ENCODE peak calls at places on chromosomes 6 and 20, in seven cellular contexts. One of them, this sample, is unnamed.

GRCh38 chr20:34562643-34563042 is 4.1 kb downstream of the MAP1LC3A start:
- DNase-seq in activated B cell treated with CpG ODN at 0.5 μM for 24 hours: no peak
- DNase-seq in activated effector memory CD4-positive, alpha-beta T cell treated with anti-CD3 and anti-CD28 coated beads, Interleukin-2, amount 50 U/mL, for 16 hours: no peak
- DNase-seq in stimulated activated CD8-positive, alpha-beta memory T cell treated with anti-CD3 and anti-CD28 coated beads, Interleukin-15, amount 100 ng/mL, for 24 hours: no peak
- DNase-seq in epithelial cell of esophagus: no peak
- DNase-seq in WTC11: peak; percentile 53
- DNase-seq in amygdala: no peak
- DNase-seq in this sample: no peak

GRCh38 chr20:13286600-13286999 is 65.5 kb downstream of the ISM1 start:
- DNase-seq in activated B cell treated with CpG ODN at 0.5 μM for 24 hours: no peak
- DNase-seq in stimulated activated CD8-positive, alpha-beta memory T cell treated with anti-CD3 and anti-CD28 coated beads, Interleukin-15, amount 100 ng/mL, for 24 hours: no peak
- DNase-seq in amygdala: no peak
- DNase-seq in epithelial cell of esophagus: peak; percentile 97
- DNase-seq in activated effector memory CD4-positive, alpha-beta T cell treated with anti-CD3 and anti-CD28 coated beads, Interleukin-2, amount 50 U/mL, for 16 hours: no peak
- DNase-seq in WTC11: no peak
- DNase-seq in this sample: no peak

GRCh38 chr6:72968704-72969103 is 256.6 kb downstream of the KHDC1L start:
- DNase-seq in activated B cell treated with CpG ODN at 0.5 μM for 24 hours: no peak
- DNase-seq in WTC11: no peak
- DNase-seq in amygdala: no peak
- DNase-seq in activated effector memory CD4-positive, alpha-beta T cell treated with anti-CD3 and anti-CD28 coated beads, Interleukin-2, amount 50 U/mL, for 16 hours: no peak
- DNase-seq in stimulated activated CD8-positive, alpha-beta memory T cell treated with anti-CD3 and anti-CD28 coated beads, Interleukin-15, amount 100 ng/mL, for 24 hours: no peak
- DNase-seq in epithelial cell of esophagus: peak; percentile 95
- DNase-seq in this sample: no peak

GRCh38 chr6:168527451-168528210 is 86.6 kb downstream of the SMOC2 start:
- DNase-seq in stimulated activated CD8-positive, alpha-beta memory T cell treated with anti-CD3 and anti-CD28 coated beads, Interleukin-15, amount 100 ng/mL, for 24 hours: no peak
- DNase-seq in activated B cell treated with CpG ODN at 0.5 μM for 24 hours: no peak
- DNase-seq in epithelial cell of esophagus: no peak
- DNase-seq in WTC11: no peak
- DNase-seq in amygdala: no peak
- DNase-seq in activated effector memory CD4-positive, alpha-beta T cell treated with anti-CD3 and anti-CD28 coated beads, Interleukin-2, amount 50 U/mL, for 16 hours: no peak
- DNase-seq in this sample: no peak

GRCh38 chr20:50916257-50916656 is 15.0 kb downstream of the ADNP start:
- DNase-seq in amygdala: no peak
- DNase-seq in activated effector memory CD4-positive, alpha-beta T cell treated with anti-CD3 and anti-CD28 coated beads, Interleukin-2, amount 50 U/mL, for 16 hours: no peak
- DNase-seq in WTC11: no peak
- DNase-seq in stimulated activated CD8-positive, alpha-beta memory T cell treated with anti-CD3 and anti-CD28 coated beads, Interleukin-15, amount 100 ng/mL, for 24 hours: no peak
- DNase-seq in activated B cell treated with CpG ODN at 0.5 μM for 24 hours: no peak
- DNase-seq in epithelial cell of esophagus: peak; percentile 91
- DNase-seq in this sample: no peak

GRCh38 chr20:45489083-45489531 is 19.6 kb downstream of the WFDC2 start:
- DNase-seq in epithelial cell of esophagus: peak; percentile 83
- DNase-seq in amygdala: no peak
- DNase-seq in stimulated activated CD8-positive, alpha-beta memory T cell treated with anti-CD3 and anti-CD28 coated beads, Interleukin-15, amount 100 ng/mL, for 24 hours: no peak
- DNase-seq in activated B cell treated with CpG ODN at 0.5 μM for 24 hours: no peak
- DNase-seq in WTC11: no peak
- DNase-seq in activated effector memory CD4-positive, alpha-beta T cell treated with anti-CD3 and anti-CD28 coated beads, Interleukin-2, amount 50 U/mL, for 16 hours: no peak
- DNase-seq in this sample: no peak

GRCh38 chr6:11828185-11828897 is 49.7 kb upstream of the ADTRP start:
- DNase-seq in activated effector memory CD4-positive, alpha-beta T cell treated with anti-CD3 and anti-CD28 coated beads, Interleukin-2, amount 50 U/mL, for 16 hours: no peak
- DNase-seq in activated B cell treated with CpG ODN at 0.5 μM for 24 hours: no peak
- DNase-seq in amygdala: no peak
- DNase-seq in epithelial cell of esophagus: no peak
- DNase-seq in WTC11: no peak
- DNase-seq in stimulated activated CD8-positive, alpha-beta memory T cell treated with anti-CD3 and anti-CD28 coated beads, Interleukin-15, amount 100 ng/mL, for 24 hours: no peak
- DNase-seq in this sample: no peak

GRCh38 chr20:38249536-38250310 is 10.8 kb downstream of the KIAA1755 start:
- DNase-seq in stimulated activated CD8-positive, alpha-beta memory T cell treated with anti-CD3 and anti-CD28 coated beads, Interleukin-15, amount 100 ng/mL, for 24 hours: no peak
- DNase-seq in activated effector memory CD4-positive, alpha-beta T cell treated with anti-CD3 and anti-CD28 coated beads, Interleukin-2, amount 50 U/mL, for 16 hours: peak; percentile 31
- DNase-seq in epithelial cell of esophagus: no peak
- DNase-seq in activated B cell treated with CpG ODN at 0.5 μM for 24 hours: no peak
- DNase-seq in WTC11: no peak
- DNase-seq in amygdala: no peak
- DNase-seq in this sample: no peak

GRCh38 chr20:58889334-58890072 is 37.0 kb downstream of the GNAS start:
- DNase-seq in amygdala: no peak
- DNase-seq in activated effector memory CD4-positive, alpha-beta T cell treated with anti-CD3 and anti-CD28 coated beads, Interleukin-2, amount 50 U/mL, for 16 hours: peak; percentile 67
- DNase-seq in activated B cell treated with CpG ODN at 0.5 μM for 24 hours: peak; percentile 39
- DNase-seq in WTC11: no peak
- DNase-seq in epithelial cell of esophagus: no peak
- DNase-seq in stimulated activated CD8-positive, alpha-beta memory T cell treated with anti-CD3 and anti-CD28 coated beads, Interleukin-15, amount 100 ng/mL, for 24 hours: no peak
- DNase-seq in this sample: no peak

GRCh38 chr6:16430661-16431089 is 192.3 kb downstream of the GMPR start:
- DNase-seq in amygdala: no peak
- DNase-seq in activated effector memory CD4-positive, alpha-beta T cell treated with anti-CD3 and anti-CD28 coated beads, Interleukin-2, amount 50 U/mL, for 16 hours: no peak
- DNase-seq in stimulated activated CD8-positive, alpha-beta memory T cell treated with anti-CD3 and anti-CD28 coated beads, Interleukin-15, amount 100 ng/mL, for 24 hours: no peak
- DNase-seq in activated B cell treated with CpG ODN at 0.5 μM for 24 hours: no peak
- DNase-seq in epithelial cell of esophagus: no peak
- DNase-seq in WTC11: no peak
- DNase-seq in this sample: no peak

GRCh38 chr6:30864325-30864724 is 20.0 kb upstream of the DDR1 start:
- DNase-seq in epithelial cell of esophagus: no peak
- DNase-seq in WTC11: no peak
- DNase-seq in stimulated activated CD8-positive, alpha-beta memory T cell treated with anti-CD3 and anti-CD28 coated beads, Interleukin-15, amount 100 ng/mL, for 24 hours: no peak
- DNase-seq in activated effector memory CD4-positive, alpha-beta T cell treated with anti-CD3 and anti-CD28 coated beads, Interleukin-2, amount 50 U/mL, for 16 hours: no peak
- DNase-seq in amygdala: no peak
- DNase-seq in activated B cell treated with CpG ODN at 0.5 μM for 24 hours: no peak
- DNase-seq in this sample: no peak

GRCh38 chr20:6008254-6008653 is 45.6 kb downstream of the LRRN4 start:
- DNase-seq in amygdala: no peak
- DNase-seq in activated B cell treated with CpG ODN at 0.5 μM for 24 hours: no peak
- DNase-seq in activated effector memory CD4-positive, alpha-beta T cell treated with anti-CD3 and anti-CD28 coated beads, Interleukin-2, amount 50 U/mL, for 16 hours: no peak
- DNase-seq in WTC11: no peak
- DNase-seq in stimulated activated CD8-positive, alpha-beta memory T cell treated with anti-CD3 and anti-CD28 coated beads, Interleukin-15, amount 100 ng/mL, for 24 hours: no peak
- DNase-seq in epithelial cell of esophagus: peak; percentile 98
- DNase-seq in this sample: no peak

GRCh38 chr20:20321134-20321533 is 46.8 kb upstream of the INSM1 start:
- DNase-seq in epithelial cell of esophagus: peak; percentile 49
- DNase-seq in amygdala: no peak
- DNase-seq in stimulated activated CD8-positive, alpha-beta memory T cell treated with anti-CD3 and anti-CD28 coated beads, Interleukin-15, amount 100 ng/mL, for 24 hours: no peak
- DNase-seq in activated effector memory CD4-positive, alpha-beta T cell treated with anti-CD3 and anti-CD28 coated beads, Interleukin-2, amount 50 U/mL, for 16 hours: no peak
- DNase-seq in activated B cell treated with CpG ODN at 0.5 μM for 24 hours: no peak
- DNase-seq in WTC11: no peak
- DNase-seq in this sample: no peak

GRCh38 chr6:85418059-85418458 is 31.8 kb upstream of the NT5E start:
- DNase-seq in activated effector memory CD4-positive, alpha-beta T cell treated with anti-CD3 and anti-CD28 coated beads, Interleukin-2, amount 50 U/mL, for 16 hours: no peak
- DNase-seq in WTC11: no peak
- DNase-seq in epithelial cell of esophagus: peak; percentile 54
- DNase-seq in activated B cell treated with CpG ODN at 0.5 μM for 24 hours: no peak
- DNase-seq in amygdala: no peak
- DNase-seq in stimulated activated CD8-positive, alpha-beta memory T cell treated with anti-CD3 and anti-CD28 coated beads, Interleukin-15, amount 100 ng/mL, for 24 hours: no peak
- DNase-seq in this sample: no peak

GRCh38 chr6:105326216-105326615 is 76.7 kb downstream of the PREP start:
- DNase-seq in epithelial cell of esophagus: no peak
- DNase-seq in WTC11: no peak
- DNase-seq in activated effector memory CD4-positive, alpha-beta T cell treated with anti-CD3 and anti-CD28 coated beads, Interleukin-2, amount 50 U/mL, for 16 hours: no peak
- DNase-seq in amygdala: no peak
- DNase-seq in stimulated activated CD8-positive, alpha-beta memory T cell treated with anti-CD3 and anti-CD28 coated beads, Interleukin-15, amount 100 ng/mL, for 24 hours: no peak
- DNase-seq in activated B cell treated with CpG ODN at 0.5 μM for 24 hours: no peak
- DNase-seq in this sample: peak; percentile 31

GRCh38 chr20:20666359-20666758 is 46.1 kb downstream of the RALGAPA2 start:
- DNase-seq in activated B cell treated with CpG ODN at 0.5 μM for 24 hours: no peak
- DNase-seq in stimulated activated CD8-positive, alpha-beta memory T cell treated with anti-CD3 and anti-CD28 coated beads, Interleukin-15, amount 100 ng/mL, for 24 hours: no peak
- DNase-seq in WTC11: no peak
- DNase-seq in epithelial cell of esophagus: no peak
- DNase-seq in amygdala: no peak
- DNase-seq in activated effector memory CD4-positive, alpha-beta T cell treated with anti-CD3 and anti-CD28 coated beads, Interleukin-2, amount 50 U/mL, for 16 hours: no peak
- DNase-seq in this sample: no peak

GRCh38 chr20:64023278-64024140 is 12.5 kb upstream of the C20orf204 start:
- DNase-seq in stimulated activated CD8-positive, alpha-beta memory T cell treated with anti-CD3 and anti-CD28 coated beads, Interleukin-15, amount 100 ng/mL, for 24 hours: no peak
- DNase-seq in activated B cell treated with CpG ODN at 0.5 μM for 24 hours: no peak
- DNase-seq in WTC11: no peak
- DNase-seq in amygdala: no peak
- DNase-seq in epithelial cell of esophagus: no peak
- DNase-seq in activated effector memory CD4-positive, alpha-beta T cell treated with anti-CD3 and anti-CD28 coated beads, Interleukin-2, amount 50 U/mL, for 16 hours: no peak
- DNase-seq in this sample: no peak

GRCh38 chr6:30981942-30982772 is 1.4 kb upstream of the MUC21 start:
- DNase-seq in epithelial cell of esophagus: peak; percentile 82
- DNase-seq in amygdala: no peak
- DNase-seq in activated effector memory CD4-positive, alpha-beta T cell treated with anti-CD3 and anti-CD28 coated beads, Interleukin-2, amount 50 U/mL, for 16 hours: no peak
- DNase-seq in activated B cell treated with CpG ODN at 0.5 μM for 24 hours: no peak
- DNase-seq in stimulated activated CD8-positive, alpha-beta memory T cell treated with anti-CD3 and anti-CD28 coated beads, Interleukin-15, amount 100 ng/mL, for 24 hours: no peak
- DNase-seq in WTC11: peak; percentile 67
- DNase-seq in this sample: peak; percentile 61

GRCh38 chr6:133359256-133359655 is 118.1 kb downstream of the EYA4 start:
- DNase-seq in amygdala: no peak
- DNase-seq in activated effector memory CD4-positive, alpha-beta T cell treated with anti-CD3 and anti-CD28 coated beads, Interleukin-2, amount 50 U/mL, for 16 hours: no peak
- DNase-seq in WTC11: no peak
- DNase-seq in epithelial cell of esophagus: no peak
- DNase-seq in stimulated activated CD8-positive, alpha-beta memory T cell treated with anti-CD3 and anti-CD28 coated beads, Interleukin-15, amount 100 ng/mL, for 24 hours: no peak
- DNase-seq in activated B cell treated with CpG ODN at 0.5 μM for 24 hours: no peak
- DNase-seq in this sample: no peak

GRCh38 chr20:45911486-45912343 is at the start of gene PLTP:
- DNase-seq in activated effector memory CD4-positive, alpha-beta T cell treated with anti-CD3 and anti-CD28 coated beads, Interleukin-2, amount 50 U/mL, for 16 hours: peak; percentile 71
- DNase-seq in amygdala: peak; percentile 58
- DNase-seq in stimulated activated CD8-positive, alpha-beta memory T cell treated with anti-CD3 and anti-CD28 coated beads, Interleukin-15, amount 100 ng/mL, for 24 hours: no peak
- DNase-seq in epithelial cell of esophagus: peak; percentile 72
- DNase-seq in WTC11: peak; percentile 75
- DNase-seq in activated B cell treated with CpG ODN at 0.5 μM for 24 hours: peak; percentile 36
- DNase-seq in this sample: no peak

GRCh38 chr6:45710304-45710821 is 305.3 kb downstream of the CLIC5 start:
- DNase-seq in amygdala: no peak
- DNase-seq in epithelial cell of esophagus: peak; percentile 32
- DNase-seq in WTC11: no peak
- DNase-seq in activated B cell treated with CpG ODN at 0.5 μM for 24 hours: peak; percentile 45
- DNase-seq in stimulated activated CD8-positive, alpha-beta memory T cell treated with anti-CD3 and anti-CD28 coated beads, Interleukin-15, amount 100 ng/mL, for 24 hours: peak; percentile 42
- DNase-seq in activated effector memory CD4-positive, alpha-beta T cell treated with anti-CD3 and anti-CD28 coated beads, Interleukin-2, amount 50 U/mL, for 16 hours: peak; percentile 93
- DNase-seq in this sample: no peak

GRCh38 chr20:46604551-46605133 is 46.6 kb downstream of the SLC13A3 start:
- DNase-seq in WTC11: no peak
- DNase-seq in activated effector memory CD4-positive, alpha-beta T cell treated with anti-CD3 and anti-CD28 coated beads, Interleukin-2, amount 50 U/mL, for 16 hours: no peak
- DNase-seq in amygdala: no peak
- DNase-seq in stimulated activated CD8-positive, alpha-beta memory T cell treated with anti-CD3 and anti-CD28 coated beads, Interleukin-15, amount 100 ng/mL, for 24 hours: no peak
- DNase-seq in epithelial cell of esophagus: no peak
- DNase-seq in activated B cell treated with CpG ODN at 0.5 μM for 24 hours: no peak
- DNase-seq in this sample: no peak

GRCh38 chr20:51916244-51916643 is 113.9 kb upstream of the SALL4 start:
- DNase-seq in epithelial cell of esophagus: no peak
- DNase-seq in activated B cell treated with CpG ODN at 0.5 μM for 24 hours: no peak
- DNase-seq in WTC11: no peak
- DNase-seq in activated effector memory CD4-positive, alpha-beta T cell treated with anti-CD3 and anti-CD28 coated beads, Interleukin-2, amount 50 U/mL, for 16 hours: no peak
- DNase-seq in amygdala: no peak
- DNase-seq in stimulated activated CD8-positive, alpha-beta memory T cell treated with anti-CD3 and anti-CD28 coated beads, Interleukin-15, amount 100 ng/mL, for 24 hours: no peak
- DNase-seq in this sample: no peak